ENCODE peak calls at places on chromosome 9, in five cellular contexts. F, W, G, Z and J are unnamed samples.

GRCh38 chr9:87711857-87712800 is 13.8 kb upstream of the CTSL start:
- DNase-seq in F (no peak), W (peak), Z (no peak), G (no peak), J (no peak)

GRCh38 chr9:38026021-38026809 is 42.8 kb downstream of the SHB start:
- DNase-seq in G (no peak), W (peak), F (no peak), Z (no peak), J (peak)

GRCh38 chr9:76759726-76760125 is 4.5 kb upstream of the PCA3 start:
- DNase-seq in F (no peak), Z (no peak), W (no peak), G (no peak), J (peak)

GRCh38 chr9:72127753-72128152 is 21.5 kb upstream of the GDA start:
- DNase-seq in Z (no peak), G (no peak), W (no peak), F (no peak), J (no peak)

GRCh38 chr9:133932633-133933032 is 59.5 kb downstream of the VAV2 start:
- DNase-seq in W (no peak), G (no peak), F (no peak), Z (no peak), J (no peak)

GRCh38 chr9:131043097-131043496 is 34.1 kb downstream of the LAMC3 start:
- DNase-seq in Z (no peak), F (no peak), G (peak), W (no peak), J (peak)

GRCh38 chr9:131660466-131661405 is 79.1 kb downstream of the RAPGEF1 start:
- DNase-seq in F (no peak), W (no peak), G (no peak), Z (no peak), J (no peak)

GRCh38 chr9:87642330-87643110 is 83.4 kb upstream of the CTSL start:
- DNase-seq in Z (no peak), G (no peak), W (no peak), F (no peak), J (peak)

GRCh38 chr9:128621730-128622455 is 34.8 kb downstream of the DYNC2I2 start:
- DNase-seq in W (no peak), F (peak), G (no peak), Z (no peak), J (no peak)

GRCh38 chr9:84277646-84278045 is 62.9 kb downstream of the SLC28A3 start:
- DNase-seq in G (no peak), W (no peak), F (no peak), Z (no peak), J (no peak)

GRCh38 chr9:128045876-128046275 is 21.2 kb downstream of the NAIF1 start:
- DNase-seq in Z (no peak), G (no peak), W (no peak), F (no peak), J (no peak)

GRCh38 chr9:127742435-127743088 is 7.5 kb upstream of the TOR2A start:
- DNase-seq in W (peak), Z (no peak), G (no peak), F (peak), J (peak)

GRCh38 chr9:91905958-91906585 is 44.0 kb downstream of the ROR2 start:
- DNase-seq in W (peak), F (peak), Z (peak), G (peak), J (no peak)

GRCh38 chr9:113345165-113345564 is 4.2 kb upstream of the BSPRY start:
- DNase-seq in W (no peak), Z (no peak), F (no peak), G (no peak), J (no peak)